ENCODE peak calls at places on chromosomes 11 and 22, in six cellular contexts. H, T, J, I, Q and B are unnamed samples.

GRCh38 chr22:29080061-29080975 is 7.5 kb downstream of the KREMEN1 start:
- DNase-seq in Q (no peak), J (no peak), I (no peak), H (no peak), T (no peak), B (no peak)

GRCh38 chr11:11095971-11096370 is 238.1 kb upstream of the ZBED5 start:
- DNase-seq in I (no peak), J (no peak), Q (no peak), H (no peak), T (no peak), B (no peak)

GRCh38 chr11:113847111-113847510 is 28.3 kb downstream of the USP28 start:
- DNase-seq in T (no peak), I (no peak), J (no peak), Q (no peak), H (no peak), B (no peak)

GRCh38 chr11:64935634-64936081 is at the start of gene GPHA2:
- DNase-seq in I (no peak), H (no peak), Q (no peak), T (peak), J (no peak), B (no peak)

GRCh38 chr11:122207505-122207904 is 91.5 kb upstream of the BLID start:
- DNase-seq in J (no peak), I (no peak), T (no peak), Q (no peak), H (no peak), B (no peak)

GRCh38 chr22:20433686-20434241 is 3.9 kb downstream of the SCARF2 start:
- DNase-seq in I (no peak), Q (peak), T (no peak), H (no peak), J (no peak), B (no peak)

GRCh38 chr11:70580036-70580805 is 181.9 kb downstream of the CTTN start:
- DNase-seq in I (no peak), T (peak), J (no peak), H (no peak), Q (peak), B (no peak)

GRCh38 chr22:24938741-24939341 is 7.7 kb downstream of the LHFPL7 start:
- DNase-seq in I (no peak), J (no peak), T (peak), Q (no peak), H (no peak), B (no peak)

GRCh38 chr11:128632151-128632791 is 44.9 kb upstream of the ETS1 start:
- DNase-seq in J (no peak), I (no peak), Q (peak), H (no peak), T (peak), B (no peak)

GRCh38 chr11:74694136-74694535 is 37.1 kb downstream of the CHRDL2 start:
- DNase-seq in T (no peak), Q (no peak), I (no peak), H (no peak), J (no peak), B (no peak)

GRCh38 chr11:6666302-6667183 is 10.9 kb upstream of the DCHS1 start:
- DNase-seq in I (no peak), Q (no peak), J (no peak), H (no peak), T (no peak), B (no peak)

GRCh38 chr11:119741369-119742262 is 12.6 kb upstream of the NECTIN1 start:
- DNase-seq in J (no peak), H (no peak), Q (peak), I (peak), T (peak), B (peak)

GRCh38 chr22:50306753-50307749 is at the start of gene PLXNB2:
- DNase-seq in T (peak), H (no peak), J (peak), I (peak), Q (no peak), B (peak)

GRCh38 chr11:124739479-124740276 is at the start of gene NRGN:
- DNase-seq in I (peak), H (peak), J (peak), Q (peak), T (peak), B (peak)

GRCh38 chr11:59078435-59078834 is 7.7 kb upstream of the GLYATL1B start:
- DNase-seq in I (no peak), T (no peak), Q (no peak), J (no peak), H (no peak), B (no peak)

GRCh38 chr11:64396079-64396591 is 37.2 kb downstream of the RPS6KA4 start:
- DNase-seq in J (no peak), H (no peak), I (no peak), Q (no peak), T (peak), B (no peak)

GRCh38 chr22:42700901-42701300 is 19.8 kb downstream of the A4GALT start:
- DNase-seq in I (no peak), H (no peak), Q (no peak), J (no peak), T (no peak), B (no peak)

GRCh38 chr11:36010010-36010740 is 66.3 kb downstream of the LDLRAD3 start:
- DNase-seq in H (no peak), Q (no peak), J (no peak), I (no peak), T (no peak), B (no peak)

GRCh38 chr22:23781065-23781464 is 5.7 kb upstream of the SMARCB1 start:
- DNase-seq in T (no peak), J (no peak), I (no peak), H (no peak), Q (no peak), B (peak)

GRCh38 chr11:17528181-17528691 is 16.0 kb downstream of the USH1C start:
- DNase-seq in H (no peak), Q (no peak), T (peak), I (peak), J (peak), B (peak)
- H3K27ac ChIP-seq in H (no peak), Q (no peak), T (no peak), I (no peak), J (no peak), B (no peak)

DNA sequence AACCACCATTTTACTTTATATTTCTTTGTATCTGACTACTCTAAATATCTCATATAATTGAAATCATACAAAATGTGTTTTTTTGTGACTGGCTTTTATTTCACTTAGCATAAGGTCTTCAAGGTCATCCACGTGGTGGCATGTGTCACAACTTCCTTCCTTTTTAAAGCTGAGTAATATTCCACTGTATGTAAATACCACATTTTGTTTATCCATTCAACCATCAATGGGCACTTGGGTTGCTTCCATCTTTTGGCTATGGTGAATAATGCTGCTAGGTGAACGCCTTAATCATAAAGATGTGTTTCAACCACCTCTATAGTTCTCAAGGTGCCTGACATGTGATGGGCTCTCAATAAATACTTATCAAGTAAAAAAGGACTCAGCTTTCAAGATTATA is 15.5 kb downstream of the RAB30 start:
- DNase-seq in I (no peak), H (no peak), J (no peak), T (no peak), Q (no peak), B (no peak)
- H3K27ac ChIP-seq in I (no peak), H (no peak), J (no peak), T (no peak), Q (no peak), B (no peak)

DNA sequence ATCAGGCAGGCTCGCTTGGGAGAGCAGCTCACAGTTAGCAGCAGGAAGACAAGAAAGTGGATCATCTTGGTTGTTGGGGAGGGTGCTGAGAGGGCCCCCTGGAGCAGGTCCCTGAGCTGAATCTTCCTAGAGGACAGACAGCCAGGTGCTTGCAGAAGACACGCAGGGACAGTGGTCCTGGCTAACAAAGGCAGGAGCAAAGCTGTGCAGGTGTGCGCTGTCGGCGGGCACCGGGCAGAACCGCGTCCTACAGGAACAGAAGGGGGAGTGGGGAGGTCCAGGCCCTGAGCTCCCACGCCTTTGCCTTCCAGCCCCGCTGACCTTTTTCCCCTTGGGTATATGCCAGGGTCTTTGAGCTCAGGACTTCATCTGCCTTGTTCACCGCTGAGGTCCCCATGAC is 30.1 kb upstream of the PARVB start:
- DNase-seq in I (no peak), H (no peak), Q (no peak), T (no peak), J (no peak), B (no peak)
- H3K27ac ChIP-seq in I (peak), H (no peak), Q (no peak), T (no peak), J (no peak), B (no peak)

GRCh38 chr22:38924197-38924952 is 33.0 kb upstream of the APOBEC3A start:
- DNase-seq in J (peak), T (peak), Q (no peak), H (peak), I (peak), B (no peak)

GRCh38 chr22:38921801-38922200 is 35.6 kb upstream of the APOBEC3A start:
- DNase-seq in J (no peak), Q (no peak), T (no peak), H (no peak), I (no peak), B (no peak)

GRCh38 chr22:38925571-38926041 is 31.8 kb upstream of the APOBEC3A start:
- DNase-seq in J (peak), Q (no peak), T (no peak), H (no peak), I (no peak), B (no peak)

GRCh38 chr22:38921126-38921525 is 36.3 kb upstream of the APOBEC3A start:
- DNase-seq in Q (no peak), H (no peak), I (peak), T (no peak), J (peak), B (no peak)

GRCh38 chr22:38923463-38924196 is 33.8 kb upstream of the APOBEC3A start:
- DNase-seq in T (peak), J (peak), Q (no peak), I (peak), H (peak), B (peak)
- H3K27ac ChIP-seq in T (no peak), J (peak), Q (no peak), I (peak), H (peak), B (peak)

DNA sequence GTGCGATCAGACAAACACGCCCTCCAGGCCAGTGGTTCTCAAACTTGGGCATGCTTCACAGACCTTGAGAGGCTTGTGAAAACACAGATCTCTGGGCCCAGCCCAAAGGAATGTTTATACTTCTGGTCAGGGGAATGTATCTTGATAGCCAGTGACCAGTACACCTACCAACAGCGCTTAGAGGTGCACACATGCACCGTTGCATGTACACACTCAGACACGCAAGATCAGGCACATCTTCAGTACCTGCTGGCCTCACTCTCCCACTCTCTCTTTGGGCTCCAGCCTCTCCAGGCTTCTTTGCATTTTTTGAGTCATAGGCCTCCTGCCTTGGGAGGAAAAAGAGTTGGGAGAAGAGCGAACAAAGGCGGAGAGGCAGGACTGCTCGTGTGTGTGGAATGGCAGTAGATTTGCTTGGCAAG is 11.7 kb upstream of the FXYD6 start:
- DNase-seq in J (peak), T (no peak), Q (no peak), I (no peak), H (peak), B (no peak)
- H3K27ac ChIP-seq in J (no peak), T (peak), Q (no peak), I (no peak), H (no peak), B (no peak)

DNA sequence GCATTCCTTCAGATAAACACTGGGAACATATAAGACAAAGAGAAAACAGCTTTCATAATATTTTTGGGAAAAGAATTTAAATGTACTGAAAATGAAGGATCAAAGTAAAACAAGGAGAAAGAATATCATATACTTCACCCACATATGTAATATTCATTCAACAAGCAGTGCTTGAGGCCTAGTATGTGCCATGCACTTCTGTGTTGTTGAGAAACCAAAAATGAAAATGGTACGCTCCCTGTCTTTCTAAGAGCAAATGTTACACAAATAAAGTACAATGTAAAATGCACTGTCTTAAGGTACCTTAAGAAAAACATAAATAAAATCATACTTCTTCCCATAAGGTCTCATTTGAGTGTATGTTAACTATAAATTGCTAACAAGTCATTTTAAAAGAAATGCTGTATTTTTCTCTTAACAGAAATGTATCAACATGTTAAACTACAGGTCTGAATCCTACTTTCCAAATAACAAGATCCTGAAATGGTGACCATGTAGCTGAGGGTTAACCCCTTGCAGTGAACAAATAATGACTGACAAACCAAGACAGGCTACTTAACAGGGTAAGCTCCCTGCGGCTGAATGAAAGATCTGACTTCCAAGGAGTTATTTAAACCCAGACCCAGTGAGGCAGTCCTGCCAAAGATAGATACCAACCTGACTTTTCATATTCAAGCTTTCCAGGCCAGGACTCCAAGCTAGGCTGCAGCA is 377.6 kb downstream of the DCDC1 start:
- DNase-seq in T (no peak), I (no peak), H (no peak), Q (no peak), J (no peak), B (no peak)
- H3K27ac ChIP-seq in T (no peak), I (no peak), H (no peak), Q (no peak), J (no peak), B (no peak)

DNA sequence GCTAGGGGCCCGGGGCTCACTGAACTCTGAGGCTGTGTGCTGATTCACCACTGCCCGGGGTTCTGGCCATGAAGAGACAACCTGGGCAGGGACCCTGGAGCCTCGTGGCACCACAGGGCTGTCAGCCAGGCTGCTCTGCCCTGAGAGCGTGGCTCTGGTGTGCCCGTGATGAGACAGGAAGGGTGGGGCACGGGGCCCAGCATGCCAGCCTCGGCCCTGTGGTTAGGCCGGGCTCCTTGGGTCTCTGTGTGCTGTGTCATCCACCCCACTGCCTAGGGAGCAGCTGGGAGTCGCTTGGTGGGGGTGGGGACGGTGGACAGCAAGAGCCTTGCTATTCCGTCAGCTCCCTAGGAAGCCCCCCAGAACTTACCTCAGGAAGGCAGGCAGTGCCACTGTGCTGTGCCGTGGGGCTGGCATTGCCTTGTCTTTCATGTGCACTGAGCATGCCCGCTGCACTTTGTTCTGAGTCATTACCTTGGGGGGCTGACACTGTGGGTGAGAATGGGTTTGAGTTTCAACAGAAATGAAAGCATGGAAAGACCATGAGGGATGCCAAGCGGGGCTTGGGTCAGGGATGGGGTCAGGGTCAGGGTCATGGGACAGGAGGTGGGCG is 31.7 kb downstream of the TPCN2 start:
- DNase-seq in H (no peak), J (no peak), I (no peak), Q (no peak), T (no peak), B (no peak)
- H3K27ac ChIP-seq in H (peak), J (peak), I (no peak), Q (no peak), T (peak), B (no peak)

GRCh38 chr22:48944756-48945620 is 882.7 kb downstream of the BRD1 start:
- DNase-seq in Q (no peak), J (peak), H (peak), I (no peak), T (no peak), B (no peak)

GRCh38 chr22:48944433-48944755 is 883.3 kb downstream of the BRD1 start:
- DNase-seq in H (peak), Q (no peak), J (peak), I (no peak), T (no peak), B (no peak)

GRCh38 chr22:48941903-48942625 is 885.6 kb downstream of the BRD1 start:
- DNase-seq in H (peak), T (no peak), J (peak), I (no peak), Q (no peak), B (no peak)

GRCh38 chr22:48942698-48943566 is 884.7 kb downstream of the BRD1 start:
- DNase-seq in Q (no peak), H (peak), I (no peak), J (peak), T (no peak), B (no peak)

GRCh38 chr22:48943567-48944432 is 883.9 kb downstream of the BRD1 start:
- DNase-seq in J (peak), Q (no peak), I (no peak), T (peak), H (peak), B (peak)
- H3K27ac ChIP-seq in J (no peak), Q (no peak), I (no peak), T (no peak), H (no peak), B (peak)

GRCh38 chr11:110758012-110758411 is 45.8 kb upstream of the ARHGAP20 start:
- DNase-seq in T (no peak), I (no peak), H (no peak), J (no peak), Q (no peak), B (no peak)
- H3K27ac ChIP-seq in T (no peak), I (no peak), H (no peak), J (no peak), Q (no peak), B (no peak)